ENCODE peak calls at places on chromosomes 2 and 18, in eight cellular contexts. One of them, this sample, is unnamed.

GRCh38 chr2:218368621-218369153 is 12.0 kb downstream of the CATIP start:
- DNase-seq in adrenal gland: peak
- DNase-seq in IMR-90: no peak
- DNase-seq in thyroid gland: peak
- DNase-seq in NB4: peak
- DNase-seq in stomach: no peak
- DNase-seq in ovary: peak
- DNase-seq in uterus: peak
- DNase-seq in this sample: no peak

GRCh38 chr2:239193426-239193825 is 207.4 kb downstream of the HDAC4 start:
- DNase-seq in adrenal gland: no peak
- DNase-seq in IMR-90: no peak
- DNase-seq in thyroid gland: peak
- DNase-seq in NB4: no peak
- DNase-seq in stomach: peak
- DNase-seq in ovary: no peak
- DNase-seq in uterus: peak
- DNase-seq in this sample: peak

GRCh38 chr2:69774984-69775982 is 33.3 kb downstream of the ANXA4 start:
- DNase-seq in adrenal gland: no peak
- DNase-seq in IMR-90: no peak
- DNase-seq in thyroid gland: no peak
- DNase-seq in NB4: no peak
- DNase-seq in stomach: no peak
- DNase-seq in ovary: no peak
- DNase-seq in uterus: no peak
- DNase-seq in this sample: no peak

GRCh38 chr2:101463885-101464653 is 10.8 kb downstream of the RFX8 start:
- DNase-seq in adrenal gland: peak
- DNase-seq in IMR-90: peak
- DNase-seq in thyroid gland: no peak
- DNase-seq in NB4: peak
- DNase-seq in stomach: no peak
- DNase-seq in ovary: no peak
- DNase-seq in uterus: peak
- DNase-seq in this sample: no peak

GRCh38 chr2:218798767-218799504 is 17.0 kb downstream of the CYP27A1 start:
- DNase-seq in adrenal gland: no peak
- DNase-seq in IMR-90: peak
- DNase-seq in thyroid gland: no peak
- DNase-seq in NB4: no peak
- DNase-seq in stomach: peak
- DNase-seq in ovary: no peak
- DNase-seq in uterus: no peak
- DNase-seq in this sample: no peak

GRCh38 chr2:236731767-236732580 is 162.3 kb downstream of the ACKR3 start:
- DNase-seq in adrenal gland: peak
- DNase-seq in IMR-90: peak
- DNase-seq in thyroid gland: peak
- DNase-seq in NB4: peak
- DNase-seq in stomach: no peak
- DNase-seq in ovary: peak
- DNase-seq in uterus: peak
- DNase-seq in this sample: peak

GRCh38 chr18:23591011-23591410 is 4.7 kb upstream of the NPC1 start:
- DNase-seq in adrenal gland: no peak
- DNase-seq in IMR-90: peak
- DNase-seq in thyroid gland: no peak
- DNase-seq in NB4: no peak
- DNase-seq in stomach: no peak
- DNase-seq in ovary: no peak
- DNase-seq in uterus: no peak
- DNase-seq in this sample: no peak

GRCh38 chr2:203596183-203596582 is 61.1 kb upstream of the RAPH1 start:
- DNase-seq in adrenal gland: no peak
- DNase-seq in IMR-90: no peak
- DNase-seq in thyroid gland: no peak
- DNase-seq in NB4: no peak
- DNase-seq in stomach: no peak
- DNase-seq in ovary: no peak
- DNase-seq in uterus: no peak
- DNase-seq in this sample: no peak

GRCh38 chr2:203720922-203721672 is 14.7 kb downstream of the CD28 start:
- DNase-seq in adrenal gland: no peak
- DNase-seq in IMR-90: no peak
- DNase-seq in thyroid gland: no peak
- DNase-seq in NB4: no peak
- DNase-seq in stomach: no peak
- DNase-seq in ovary: no peak
- DNase-seq in uterus: no peak
- DNase-seq in this sample: no peak

GRCh38 chr2:30225131-30225762 is 6.1 kb upstream of the LBH start:
- DNase-seq in adrenal gland: no peak
- DNase-seq in IMR-90: peak
- DNase-seq in thyroid gland: peak
- DNase-seq in NB4: no peak
- DNase-seq in stomach: no peak
- DNase-seq in ovary: peak
- DNase-seq in uterus: peak
- DNase-seq in this sample: peak

GRCh38 chr2:8636691-8637636 is 44.9 kb upstream of the ID2 start:
- DNase-seq in adrenal gland: no peak
- DNase-seq in IMR-90: peak
- DNase-seq in thyroid gland: peak
- DNase-seq in NB4: no peak
- DNase-seq in stomach: no peak
- DNase-seq in ovary: peak
- DNase-seq in uterus: peak
- DNase-seq in this sample: no peak

GRCh38 chr18:66511810-66512209 is 92.1 kb downstream of the CDH19 start:
- DNase-seq in adrenal gland: no peak
- DNase-seq in IMR-90: no peak
- DNase-seq in thyroid gland: no peak
- DNase-seq in NB4: no peak
- DNase-seq in stomach: no peak
- DNase-seq in ovary: no peak
- DNase-seq in uterus: no peak
- DNase-seq in this sample: no peak

GRCh38 chr18:11861583-11862288 is 10.5 kb downstream of the CHMP1B start:
- DNase-seq in adrenal gland: no peak
- DNase-seq in IMR-90: no peak
- DNase-seq in thyroid gland: peak
- DNase-seq in NB4: no peak
- DNase-seq in stomach: no peak
- DNase-seq in ovary: no peak
- DNase-seq in uterus: no peak
- DNase-seq in this sample: no peak

GRCh38 chr18:25038261-25038660 is 313.7 kb downstream of the ZNF521 start:
- DNase-seq in adrenal gland: no peak
- DNase-seq in IMR-90: no peak
- DNase-seq in thyroid gland: no peak
- DNase-seq in NB4: no peak
- DNase-seq in stomach: no peak
- DNase-seq in ovary: no peak
- DNase-seq in uterus: no peak
- DNase-seq in this sample: no peak

GRCh38 chr18:12255626-12256026 is 1.5 kb downstream of the CIDEA start:
- DNase-seq in adrenal gland: no peak
- DNase-seq in IMR-90: peak
- DNase-seq in thyroid gland: no peak
- DNase-seq in NB4: no peak
- DNase-seq in stomach: no peak
- DNase-seq in ovary: no peak
- DNase-seq in uterus: no peak
- DNase-seq in this sample: no peak

GRCh38 chr2:42967959-42968674 is 175.7 kb upstream of the HAAO start:
- DNase-seq in adrenal gland: no peak
- DNase-seq in IMR-90: peak
- DNase-seq in thyroid gland: peak
- DNase-seq in NB4: no peak
- DNase-seq in stomach: no peak
- DNase-seq in ovary: peak
- DNase-seq in uterus: peak
- DNase-seq in this sample: peak

GRCh38 chr2:153509133-153509532 is 30.6 kb upstream of the RPRM start:
- DNase-seq in adrenal gland: no peak
- DNase-seq in IMR-90: no peak
- DNase-seq in thyroid gland: no peak
- DNase-seq in NB4: no peak
- DNase-seq in stomach: no peak
- DNase-seq in ovary: no peak
- DNase-seq in uterus: no peak
- DNase-seq in this sample: no peak

GRCh38 chr2:69933254-69933828 is 18.4 kb downstream of the MXD1 start:
- DNase-seq in adrenal gland: no peak
- DNase-seq in IMR-90: no peak
- DNase-seq in thyroid gland: no peak
- DNase-seq in NB4: peak
- DNase-seq in stomach: no peak
- DNase-seq in ovary: no peak
- DNase-seq in uterus: no peak
- DNase-seq in this sample: no peak

DNA sequence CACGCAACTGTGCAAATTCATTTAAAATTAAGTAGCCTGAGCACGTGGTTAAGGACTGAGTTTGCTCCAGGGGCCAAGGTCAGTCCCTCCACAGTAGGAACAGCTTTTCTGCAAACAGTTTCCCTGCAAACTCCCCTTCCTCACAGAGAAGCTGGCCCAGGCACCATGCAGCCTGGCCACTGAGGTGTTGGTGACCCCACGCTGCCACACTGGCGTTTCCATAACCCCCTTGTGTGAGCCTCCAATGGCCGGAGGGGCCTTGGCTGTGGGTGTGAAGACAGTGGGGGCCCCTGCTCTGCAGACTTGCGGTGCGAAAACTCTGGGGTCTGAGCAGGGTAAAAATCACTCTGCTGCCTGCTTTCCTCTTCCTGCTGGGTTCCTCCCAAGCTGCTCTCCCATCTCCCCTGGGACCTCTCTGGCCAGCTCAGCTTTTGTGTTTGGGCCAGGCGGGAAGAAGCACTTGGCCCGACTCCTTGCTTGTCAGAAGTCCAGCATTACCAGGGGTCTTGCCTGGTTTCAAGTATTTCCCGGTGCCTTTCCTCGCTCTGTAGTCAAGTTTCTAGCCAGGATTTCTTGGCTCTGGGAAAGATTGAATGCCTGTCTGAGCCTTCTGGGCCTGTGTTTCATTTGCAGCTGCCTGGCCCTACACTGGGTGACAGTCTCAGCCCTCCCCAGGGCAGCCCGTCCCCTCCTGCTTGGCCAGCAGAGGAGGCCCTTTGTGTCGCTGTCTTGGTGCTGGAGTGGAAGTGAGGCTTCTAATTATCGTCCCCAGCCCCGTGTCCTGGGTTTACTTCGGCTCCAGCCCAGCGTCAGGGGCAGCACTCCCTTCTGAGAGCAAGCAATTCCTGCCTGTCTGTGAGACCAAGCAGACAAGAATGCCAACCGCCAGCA is 131.4 kb upstream of the SLC1A4 start:
- DNase-seq in adrenal gland: peak
- DNase-seq in IMR-90: peak
- DNase-seq in thyroid gland: peak
- DNase-seq in NB4: peak
- DNase-seq in stomach: no peak
- DNase-seq in ovary: peak
- DNase-seq in uterus: peak
- DNase-seq in this sample: no peak
- H3K4me3 ChIP-seq in adrenal gland: no peak
- H3K4me3 ChIP-seq in IMR-90: no peak
- H3K4me3 ChIP-seq in thyroid gland: no peak
- H3K4me3 ChIP-seq in NB4: no peak
- H3K4me3 ChIP-seq in stomach: no peak
- H3K4me3 ChIP-seq in ovary: no peak
- H3K4me3 ChIP-seq in uterus: no peak
- H3K4me3 ChIP-seq in this sample: no peak

GRCh38 chr2:220029013-220029412 is 401.6 kb downstream of the SLC4A3 start:
- DNase-seq in adrenal gland: no peak
- DNase-seq in IMR-90: no peak
- DNase-seq in thyroid gland: no peak
- DNase-seq in NB4: no peak
- DNase-seq in stomach: no peak
- DNase-seq in ovary: no peak
- DNase-seq in uterus: no peak
- DNase-seq in this sample: no peak

DNA sequence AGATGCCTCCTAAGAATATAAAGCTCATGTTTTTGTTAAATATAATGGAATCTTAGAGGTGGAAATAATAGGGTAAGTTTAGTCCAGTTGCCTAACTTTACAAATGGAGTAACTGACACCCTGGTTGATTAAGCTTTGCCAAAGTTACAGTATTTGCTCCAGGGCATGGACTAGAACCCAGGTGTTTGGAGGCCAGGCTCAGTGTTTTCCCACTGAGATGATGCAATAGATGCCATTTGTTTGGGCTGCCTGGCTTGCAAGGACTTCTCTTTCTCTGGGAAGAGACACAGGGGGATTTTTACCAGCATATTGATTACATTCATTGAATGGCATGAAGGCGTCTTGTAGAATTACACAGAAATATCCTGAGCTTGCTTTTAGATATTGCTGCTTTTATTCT is 397.8 kb downstream of the SLC4A3 start:
- DNase-seq in adrenal gland: no peak
- DNase-seq in IMR-90: no peak
- DNase-seq in thyroid gland: no peak
- DNase-seq in NB4: no peak
- DNase-seq in stomach: no peak
- DNase-seq in ovary: no peak
- DNase-seq in uterus: no peak
- DNase-seq in this sample: no peak
- TF ChIP-seq POLR2A in adrenal gland: no peak
- TF ChIP-seq POLR2A in IMR-90: no peak
- TF ChIP-seq POLR2A in thyroid gland: no peak
- TF ChIP-seq POLR2A in NB4: no peak
- TF ChIP-seq POLR2A in stomach: no peak
- TF ChIP-seq POLR2A in ovary: no peak
- TF ChIP-seq POLR2A in uterus: no peak
- TF ChIP-seq POLR2A in this sample: no peak

GRCh38 chr2:178990533-178991241 is 59.2 kb downstream of the CCDC141 start:
- DNase-seq in adrenal gland: no peak
- DNase-seq in IMR-90: no peak
- DNase-seq in thyroid gland: no peak
- DNase-seq in NB4: no peak
- DNase-seq in stomach: no peak
- DNase-seq in ovary: no peak
- DNase-seq in uterus: no peak
- DNase-seq in this sample: no peak
- H3K4me3 ChIP-seq in adrenal gland: no peak
- H3K4me3 ChIP-seq in IMR-90: no peak
- H3K4me3 ChIP-seq in thyroid gland: no peak
- H3K4me3 ChIP-seq in NB4: no peak
- H3K4me3 ChIP-seq in stomach: no peak
- H3K4me3 ChIP-seq in ovary: no peak
- H3K4me3 ChIP-seq in uterus: no peak
- H3K4me3 ChIP-seq in this sample: no peak

DNA sequence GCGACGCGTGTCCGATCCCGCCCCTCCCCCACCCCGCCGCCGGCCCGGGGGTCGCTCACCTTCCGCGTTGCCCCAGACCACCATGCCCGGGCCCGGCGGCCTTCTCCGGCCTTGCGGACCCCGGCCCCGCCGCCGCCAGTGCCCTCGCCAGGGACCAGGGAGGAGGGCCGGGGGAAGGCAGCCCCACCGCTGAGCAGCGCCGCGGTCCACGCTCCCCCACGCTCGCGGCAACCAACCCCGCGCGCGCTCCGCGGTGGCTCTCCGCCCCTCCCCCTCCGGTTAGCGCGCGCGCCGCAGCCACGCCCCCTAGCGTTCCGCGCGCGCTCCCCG is at the start of gene REV1:
- DNase-seq in adrenal gland: no peak
- DNase-seq in IMR-90: no peak
- DNase-seq in thyroid gland: no peak
- DNase-seq in NB4: no peak
- DNase-seq in stomach: no peak
- DNase-seq in ovary: no peak
- DNase-seq in uterus: no peak
- DNase-seq in this sample: no peak
- TF ChIP-seq POLR2A in adrenal gland: peak
- TF ChIP-seq POLR2A in IMR-90: no peak
- TF ChIP-seq POLR2A in thyroid gland: peak
- TF ChIP-seq POLR2A in NB4: no peak
- TF ChIP-seq POLR2A in stomach: no peak
- TF ChIP-seq POLR2A in ovary: peak
- TF ChIP-seq POLR2A in uterus: no peak
- TF ChIP-seq POLR2A in this sample: no peak